ENCODE peak calls at places on chromosomes 2 and 18, in five cellular contexts. Z is IMR-90, T is mesenchymal stem cell, M is H1, O is neuronal stem cell. X is an unnamed sample.

GRCh38 chr18:47953471-47953931 is 23.0 kb upstream of the SMAD2 start:
- DNase-seq in Z (no peak), T (no peak), M (no peak), O (no peak), X (peak)

GRCh38 chr18:29157057-29157780 is 980.3 kb upstream of the CDH2 start:
- DNase-seq in Z (no peak), T (no peak), M (no peak), O (no peak), X (no peak)

GRCh38 chr18:42340423-42341009 is 385.5 kb downstream of the PIK3C3 start:
- DNase-seq in Z (no peak), T (no peak), M (no peak), O (no peak), X (no peak)

GRCh38 chr2:10054424-10054823 is 11.1 kb downstream of the KLF11 start:
- DNase-seq in Z (no peak), T (no peak), M (no peak), O (no peak), X (no peak)

GRCh38 chr2:241309684-241310117 is 5.8 kb downstream of the HDLBP start:
- DNase-seq in Z (peak), T (peak), M (peak), O (no peak), X (no peak)

GRCh38 chr18:51253476-51253875 is 56.0 kb upstream of the MEX3C start:
- DNase-seq in Z (no peak), T (peak), M (no peak), O (no peak), X (no peak)

GRCh38 chr2:12155308-12156061 is 409.1 kb downstream of the LPIN1 start:
- DNase-seq in Z (peak), T (peak), M (no peak), O (no peak), X (no peak)

GRCh38 chr2:63465633-63466032 is 122.6 kb downstream of the WDPCP start:
- DNase-seq in Z (peak), T (peak), M (no peak), O (no peak), X (no peak)

GRCh38 chr18:22585333-22585732 is 167.6 kb upstream of the CTAGE1 start:
- DNase-seq in Z (no peak), T (no peak), M (no peak), O (no peak), X (no peak)

GRCh38 chr2:158670292-158670691 is 124.8 kb upstream of the DAPL1 start:
- DNase-seq in Z (no peak), T (no peak), M (no peak), O (no peak), X (no peak)

GRCh38 chr2:184628051-184628450 is 29.7 kb downstream of the ZNF804A start:
- DNase-seq in Z (no peak), T (no peak), M (no peak), O (no peak), X (no peak)

DNA sequence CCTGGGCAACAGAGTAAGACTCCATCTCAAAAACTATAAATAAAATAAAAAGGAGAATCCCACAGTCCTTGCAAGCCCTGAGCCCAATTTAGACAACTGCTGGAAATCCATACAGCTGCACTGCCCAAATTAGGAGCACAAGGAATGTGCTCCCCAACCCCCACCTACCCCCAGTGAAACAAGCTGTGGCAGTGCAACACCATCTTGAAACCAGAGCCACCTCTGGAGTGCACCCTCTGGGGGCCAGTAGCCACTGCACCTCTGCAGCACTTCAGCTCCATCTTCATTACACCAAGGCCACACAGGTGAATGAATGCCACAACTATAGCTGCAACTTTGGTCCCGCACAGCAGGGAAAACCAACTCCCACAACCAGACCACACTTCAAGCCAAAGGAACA is 37.3 kb downstream of the USP34 start:
- DNase-seq in Z (no peak), T (no peak), M (no peak), O (no peak), X (no peak)
- H3K4me3 ChIP-seq in Z (no peak), T (no peak), M (no peak), O (no peak), X (no peak)

DNA sequence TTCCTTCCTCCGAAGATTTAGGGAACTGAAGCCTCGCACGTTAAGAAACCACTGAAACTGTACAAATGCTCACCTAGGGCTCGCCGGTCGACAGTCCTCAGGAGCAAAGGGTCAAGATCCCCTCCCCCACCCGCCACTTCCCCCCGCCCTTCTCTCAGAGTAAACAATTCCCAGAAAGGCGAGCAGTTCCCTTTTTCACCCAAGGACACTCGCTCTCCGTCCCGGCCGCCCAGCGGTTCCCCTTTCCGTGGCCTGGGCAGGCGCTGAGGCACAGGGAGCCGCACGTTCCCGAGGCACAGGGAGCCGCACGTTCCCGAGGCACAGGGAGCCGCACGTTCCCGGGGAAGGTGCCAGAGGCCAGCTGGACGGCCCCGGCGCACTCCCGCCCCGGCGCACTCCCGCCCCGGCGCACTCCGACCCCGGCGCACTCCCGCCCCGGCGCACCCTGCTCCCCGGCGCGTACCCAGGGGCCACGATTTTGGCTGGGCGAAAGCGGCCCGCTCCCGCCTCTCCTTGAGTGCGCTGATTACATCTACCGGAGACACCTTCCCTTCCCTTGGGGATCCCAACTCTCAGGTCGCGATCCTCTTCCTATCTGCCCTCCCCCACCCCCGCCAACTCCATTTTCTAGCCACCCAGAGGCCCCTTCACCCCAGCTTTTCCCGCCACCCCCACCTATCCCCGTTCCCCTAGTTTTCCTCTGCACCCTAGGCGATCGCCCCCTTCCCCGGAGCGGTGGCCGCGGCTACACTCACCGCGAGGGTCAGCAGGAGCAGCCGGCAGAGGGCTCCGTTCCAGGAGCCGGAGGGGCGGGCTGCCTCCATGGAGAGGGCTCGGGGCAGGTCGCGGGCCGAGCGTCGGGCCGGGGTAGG is 837 bp downstream of the DSC2 start:
- DNase-seq in Z (no peak), T (peak), M (peak), O (peak), X (peak)
- H3K14ac ChIP-seq in Z (no peak), T (no peak), M (no peak), O (peak), X (peak)

GRCh38 chr2:64698068-64698645 is 44.4 kb upstream of the SERTAD2 start:
- DNase-seq in Z (no peak), T (no peak), M (no peak), O (no peak), X (peak)

GRCh38 chr2:64699712-64700111 is 46.0 kb upstream of the SERTAD2 start:
- DNase-seq in Z (no peak), T (no peak), M (no peak), O (no peak), X (peak)

GRCh38 chr2:64700133-64700809 is 46.6 kb upstream of the SERTAD2 start:
- DNase-seq in Z (peak), T (peak), M (no peak), O (no peak), X (no peak)

GRCh38 chr2:64697286-64698023 is 43.7 kb upstream of the SERTAD2 start:
- DNase-seq in Z (peak), T (peak), M (no peak), O (no peak), X (no peak)

DNA sequence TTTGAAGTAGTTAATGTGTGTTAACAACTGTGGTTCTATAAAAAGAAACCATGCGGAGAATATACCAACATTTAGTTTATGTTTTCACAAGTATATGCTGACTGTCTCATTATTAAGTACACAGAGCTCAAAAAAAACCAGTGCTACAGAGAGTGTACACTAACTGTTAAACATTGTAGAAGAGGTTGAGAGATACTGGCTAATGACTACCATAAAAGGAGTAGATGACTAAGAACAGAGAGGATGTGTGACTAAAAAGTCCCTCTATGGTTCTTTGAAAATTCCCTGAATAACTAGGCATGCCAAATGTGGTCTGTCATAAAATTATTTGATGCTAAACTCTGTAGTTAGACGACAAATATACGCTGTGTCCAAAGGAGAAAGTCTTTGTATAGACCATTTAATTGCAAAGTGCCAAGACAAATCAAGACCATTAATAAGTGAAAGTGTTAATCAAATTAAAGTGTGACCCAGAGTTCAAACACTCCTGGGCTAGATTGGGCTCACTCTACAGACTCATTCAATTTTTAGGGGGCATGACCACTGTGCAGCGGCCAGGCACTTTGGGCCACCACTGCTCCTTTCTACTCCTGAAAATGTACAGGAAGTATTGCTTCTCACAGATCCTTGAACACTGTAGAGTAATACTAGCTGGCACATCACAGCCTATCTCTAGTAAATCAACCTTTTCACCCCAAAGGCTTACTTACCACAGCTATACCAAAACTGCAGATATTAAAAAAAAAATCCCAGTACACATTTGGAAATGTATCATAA is 45.1 kb upstream of the SERTAD2 start:
- DNase-seq in Z (peak), T (peak), M (no peak), O (no peak), X (no peak)
- H3K4me3 ChIP-seq in Z (no peak), T (no peak), M (no peak), O (no peak), X (no peak)

GRCh38 chr2:101150306-101151140 is 659 bp downstream of the TBC1D8 start:
- DNase-seq in Z (no peak), T (peak), M (peak), O (peak), X (no peak)
- H3K14ac ChIP-seq in Z (no peak), T (no peak), M (no peak), O (no peak), X (no peak)

X was measured in trophoblast cell.